ENCODE peak calls at places on chromosomes 6 and 20, in four cellular contexts. X, L, W and T are unnamed samples.

GRCh38 chr6:6752129-6752528 is 163.6 kb downstream of the LY86 start:
- DNase-seq in X (no peak), L (no peak), W (no peak), T (no peak)

GRCh38 chr20:35368616-35369423 is 43.0 kb downstream of the UQCC1 start:
- DNase-seq in X (no peak), L (no peak), W (no peak), T (no peak)

GRCh38 chr20:44776977-44777376 is 31.3 kb downstream of the KCNK15 start:
- DNase-seq in X (peak), L (no peak), W (peak), T (no peak)

GRCh38 chr6:50217816-50218215 is 168.1 kb upstream of the DEFB112 start:
- DNase-seq in X (no peak), L (no peak), W (no peak), T (no peak)

GRCh38 chr6:139824864-139825263 is 450.4 kb upstream of the CITED2 start:
- DNase-seq in X (no peak), L (no peak), W (no peak), T (no peak)

GRCh38 chr6:144151010-144151727 is 852 bp downstream of the STX11 start:
- DNase-seq in X (peak), L (no peak), W (no peak), T (peak)

GRCh38 chr20:47353224-47353696 is 3.2 kb downstream of the ZMYND8 start:
- DNase-seq in X (no peak), L (no peak), W (no peak), T (no peak)

GRCh38 chr6:108295676-108296075 is 822 bp downstream of the AFG1L start:
- DNase-seq in X (no peak), L (no peak), W (no peak), T (no peak)

GRCh38 chr6:132167966-132168365 is 216.8 kb upstream of the CCN2 start:
- DNase-seq in X (no peak), L (no peak), W (no peak), T (no peak)

GRCh38 chr6:82740066-82740465 is 325.6 kb downstream of the UBE3D start:
- DNase-seq in X (no peak), L (no peak), W (no peak), T (no peak)

GRCh38 chr6:69881322-69882151 is 15.2 kb downstream of the COL19A1 start:
- DNase-seq in X (no peak), L (no peak), W (no peak), T (no peak)

GRCh38 chr20:38255389-38255788 is 5.1 kb downstream of the KIAA1755 start:
- DNase-seq in X (no peak), L (peak), W (no peak), T (no peak)

GRCh38 chr6:44269168-44269920 is 906 bp upstream of the TMEM151B start:
- DNase-seq in X (no peak), L (no peak), W (no peak), T (no peak)

GRCh38 chr20:63427724-63428330 is 44.6 kb downstream of the KCNQ2 start:
- DNase-seq in X (no peak), L (no peak), W (no peak), T (no peak)

GRCh38 chr20:53642196-53643030 is 48.8 kb upstream of the ZNF217 start:
- DNase-seq in X (peak), L (no peak), W (no peak), T (no peak)

GRCh38 chr6:150394886-150395285 is 26.1 kb downstream of the IYD start:
- DNase-seq in X (no peak), L (no peak), W (no peak), T (no peak)

GRCh38 chr6:136067731-136068341 is 182.3 kb downstream of the MTFR2 start:
- DNase-seq in X (no peak), L (no peak), W (peak), T (no peak)

GRCh38 chr20:9628589-9628988 is 114.2 kb downstream of the LAMP5 start:
- DNase-seq in X (no peak), L (no peak), W (no peak), T (no peak)

GRCh38 chr20:63498950-63499332 is at the start of gene EEF1A2:
- DNase-seq in X (peak), L (no peak), W (peak), T (no peak)